ENCODE peak calls at places on chromosomes 2 and 18, in seven cellular contexts. V is RWPE2, Q is adipocyte, E is cardiac muscle cell, P is IMR-90, F is psoas muscle, L is heart left ventricle. A is an unnamed sample.

GRCh38 chr2:236008006-236008405 is 160.2 kb downstream of the GBX2 start:
- DNase-seq in V (no peak), F (no peak), P (no peak), Q (no peak), L (no peak), E (no peak), A (no peak)

GRCh38 chr2:20567159-20567925 is 83.6 kb downstream of the HS1BP3 start:
- DNase-seq in Q (no peak), L (no peak), V (no peak), F (no peak), P (no peak), E (peak), A (peak)

GRCh38 chr2:215843579-215843978 is 169.8 kb downstream of the MREG start:
- DNase-seq in V (no peak), Q (peak), E (no peak), P (peak), F (peak), L (no peak), A (no peak)

GRCh38 chr2:192969055-192969454 is 774.3 kb upstream of the TMEFF2 start:
- DNase-seq in V (no peak), Q (no peak), E (no peak), P (no peak), F (no peak), L (no peak), A (peak)

GRCh38 chr2:54457326-54458023 is 1.3 kb downstream of the SPTBN1 start:
- DNase-seq in F (peak), P (no peak), Q (peak), V (no peak), L (peak), E (peak), A (peak)

GRCh38 chr2:128689971-128690370 is 371.3 kb upstream of the HS6ST1 start:
- DNase-seq in P (no peak), F (no peak), E (no peak), L (no peak), V (no peak), Q (no peak), A (no peak)

GRCh38 chr2:3107567-3107966 is 270.1 kb downstream of the EIPR1 start:
- DNase-seq in Q (no peak), L (no peak), P (no peak), E (no peak), V (no peak), F (peak), A (peak)

GRCh38 chr2:55223958-55224760 is 7.9 kb downstream of the CLHC1 start:
- DNase-seq in Q (no peak), V (no peak), F (peak), L (peak), P (no peak), E (no peak), A (peak)

GRCh38 chr2:196511258-196511971 is 128.1 kb upstream of the CCDC150 start:
- DNase-seq in P (no peak), L (no peak), F (no peak), V (no peak), E (no peak), Q (no peak), A (no peak)

GRCh38 chr2:127635380-127636237 is 10.3 kb upstream of the GPR17 start:
- DNase-seq in L (no peak), P (no peak), F (no peak), V (no peak), Q (no peak), E (no peak), A (no peak)

GRCh38 chr2:166372046-166372445 is 3.7 kb downstream of the SCN9A start:
- DNase-seq in L (no peak), P (peak), E (no peak), Q (no peak), V (no peak), F (no peak), A (no peak)

GRCh38 chr2:164937864-164938401 is 17.4 kb downstream of the SLC38A11 start:
- DNase-seq in E (peak), F (no peak), L (no peak), V (no peak), P (no peak), Q (no peak), A (no peak)

GRCh38 chr2:101720732-101721131 is 23.2 kb downstream of the MAP4K4 start:
- DNase-seq in F (no peak), P (no peak), Q (peak), L (no peak), V (no peak), E (no peak), A (no peak)

GRCh38 chr2:196453613-196454047 is 185.9 kb upstream of the CCDC150 start:
- DNase-seq in Q (peak), F (no peak), V (no peak), E (peak), P (peak), L (peak), A (peak)

GRCh38 chr2:148814853-148815419 is 60.1 kb upstream of the KIF5C start:
- DNase-seq in P (peak), E (no peak), L (no peak), V (no peak), Q (peak), F (no peak), A (no peak)

GRCh38 chr2:112836695-112837117 is at the start of gene IL1B:
- DNase-seq in P (peak), Q (peak), L (no peak), F (no peak), E (no peak), V (no peak), A (no peak)

GRCh38 chr2:125516496-125517109 is 1139.4 kb upstream of the GYPC start:
- DNase-seq in P (peak), L (no peak), F (no peak), Q (peak), E (peak), V (no peak), A (peak)

GRCh38 chr18:46282177-46282570 is 178.0 kb downstream of the HAUS1 start:
- DNase-seq in F (no peak), P (no peak), L (no peak), Q (no peak), E (no peak), V (no peak), A (no peak)

GRCh38 chr2:96617012-96617411 is 21.1 kb downstream of the KANSL3 start:
- DNase-seq in V (no peak), P (no peak), Q (no peak), F (no peak), L (no peak), E (no peak), A (no peak)

GRCh38 chr18:70181015-70181414 is 24.5 kb downstream of the RTTN start:
- DNase-seq in Q (peak), P (peak), E (no peak), L (no peak), V (no peak), F (no peak), A (no peak)

GRCh38 chr2:224909885-224910517 is 132.3 kb downstream of the DOCK10 start:
- DNase-seq in Q (peak), P (peak), V (no peak), F (peak), E (no peak), L (peak), A (peak)

GRCh38 chr2:98108110-98108509 is 21.1 kb downstream of the VWA3B start:
- DNase-seq in V (no peak), F (no peak), Q (no peak), E (no peak), P (no peak), L (no peak), A (no peak)

GRCh38 chr2:128420776-128421175 is 102.1 kb upstream of the HS6ST1 start:
- DNase-seq in Q (no peak), L (peak), E (no peak), V (no peak), P (no peak), F (peak), A (peak)

GRCh38 chr2:151716721-151717120 is 17.6 kb downstream of the NEB start:
- DNase-seq in L (no peak), P (no peak), Q (peak), F (no peak), V (no peak), E (peak), A (no peak)

GRCh38 chr2:240733803-240734495 is 42.3 kb downstream of the AQP12A start:
- DNase-seq in E (no peak), V (no peak), L (no peak), P (no peak), Q (no peak), F (no peak), A (peak)

GRCh38 chr2:15246870-15247269 is 314.3 kb downstream of the NBAS start:
- DNase-seq in V (no peak), E (no peak), F (no peak), L (no peak), P (no peak), Q (no peak), A (no peak)

GRCh38 chr2:161422812-161423211 is 6.7 kb downstream of the TBR1 start:
- DNase-seq in F (no peak), V (no peak), E (no peak), P (no peak), Q (no peak), L (no peak), A (no peak)

GRCh38 chr2:100675373-100675772 is 112.6 kb downstream of the PDCL3 start:
- DNase-seq in L (no peak), Q (no peak), F (no peak), V (no peak), E (no peak), P (no peak), A (no peak)

GRCh38 chr2:77521482-77521881 is 694 bp downstream of the LRRTM4 start:
- DNase-seq in V (no peak), L (no peak), E (peak), Q (no peak), P (no peak), F (no peak), A (peak)
- H3K4me3 ChIP-seq in V (no peak), L (peak), E (peak), Q (no peak), P (no peak), F (peak), A (no peak)

DNA sequence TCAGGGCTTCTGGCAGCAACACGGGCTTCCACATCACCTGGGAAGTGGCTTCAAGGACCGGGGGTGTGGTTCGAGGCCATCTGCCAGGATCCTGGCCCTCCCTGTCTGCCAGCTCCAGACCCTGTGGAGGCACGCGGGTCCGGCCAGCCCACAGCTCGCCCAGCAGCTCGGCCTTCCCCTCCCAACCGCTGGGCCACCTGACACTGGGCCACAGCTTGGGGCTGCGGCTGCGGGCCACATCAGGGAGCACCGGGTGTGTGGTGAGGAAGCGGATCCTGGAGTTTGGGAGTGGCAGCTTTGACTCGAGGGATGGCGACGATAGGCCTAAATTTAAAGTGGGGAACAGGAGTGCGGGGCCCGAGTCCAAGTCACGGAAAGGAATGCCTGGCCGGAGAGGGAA is 6.9 kb downstream of the C2orf81 start:
- DNase-seq in E (no peak), P (no peak), F (no peak), V (no peak), Q (no peak), L (no peak), A (no peak)
- H3K4me3 ChIP-seq in E (no peak), P (no peak), F (peak), V (no peak), Q (peak), L (peak), A (no peak)

DNA sequence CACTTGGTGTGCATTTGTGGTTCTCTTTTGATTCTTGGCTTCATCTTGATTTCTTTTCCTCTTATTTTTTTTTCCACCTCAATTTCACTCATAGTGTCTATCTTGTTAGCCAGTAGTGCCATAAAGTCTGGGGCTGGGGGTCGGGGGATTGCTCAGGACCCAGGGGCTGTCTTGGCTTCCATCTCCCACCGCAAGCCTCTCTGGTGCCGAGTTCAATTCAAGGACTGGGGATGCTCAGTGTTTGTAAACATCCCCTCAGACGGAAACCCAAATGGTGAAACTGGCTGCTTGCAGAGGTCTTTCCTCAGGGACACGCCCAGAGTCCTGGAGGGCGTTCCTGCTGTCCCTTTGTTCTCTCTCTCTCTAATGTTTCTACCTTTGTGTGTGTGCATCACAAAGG is 173.3 kb downstream of the TWIST2 start:
- DNase-seq in Q (no peak), V (peak), P (no peak), L (no peak), E (no peak), F (no peak), A (no peak)
- H3K4me3 ChIP-seq in Q (no peak), V (no peak), P (no peak), L (no peak), E (no peak), F (no peak), A (no peak)

GRCh38 chr2:27085670-27086089 is 892 bp upstream of the KHK start:
- DNase-seq in L (peak), E (peak), F (peak), Q (peak), P (peak), V (no peak), A (peak)
- H3K4me3 ChIP-seq in L (peak), E (peak), F (peak), Q (peak), P (no peak), V (peak), A (peak)